ENCODE peak calls at places on chromosomes 11 and 22, in six cellular contexts. J, H, W, V, B and G are unnamed samples.

GRCh38 chr22:31090217-31091085 is 9.3 kb downstream of the SMTN start:
- ATAC-seq in W (no peak), J (no peak), H (no peak), V (no peak), B (no peak), G (peak; percentile 77)

GRCh38 chr11:34251640-34251980 is 106.2 kb downstream of the ABTB2 start:
- ATAC-seq in H (no peak), W (no peak), B (no peak), J (no peak), V (no peak), G (peak; percentile 16)

GRCh38 chr11:120032766-120033390 is 105.0 kb downstream of the TRIM29 start:
- ATAC-seq in W (no peak), J (no peak), H (peak; percentile 50), V (peak; percentile 53), B (no peak), G (no peak)

GRCh38 chr11:134477486-134477885 is 65.4 kb upstream of the B3GAT1 start:
- ATAC-seq in B (no peak), H (no peak), J (no peak), W (no peak), V (no peak), G (no peak)

GRCh38 chr22:42026705-42027104 is 28.1 kb downstream of the WBP2NL start:
- ATAC-seq in V (no peak), B (no peak), J (no peak), W (no peak), H (no peak), G (no peak)

GRCh38 chr11:75982309-75982708 is 167.3 kb downstream of the UVRAG start:
- ATAC-seq in B (no peak), V (no peak), H (no peak), J (no peak), W (no peak), G (no peak)

GRCh38 chr11:59184876-59185275 is 12.9 kb downstream of the DTX4 start:
- ATAC-seq in H (no peak), W (no peak), J (no peak), V (no peak), B (no peak), G (no peak)

GRCh38 chr11:106379265-106379664 is 301.8 kb downstream of the AASDHPPT start:
- ATAC-seq in V (no peak), J (no peak), W (no peak), B (no peak), H (no peak), G (no peak)

GRCh38 chr22:46256358-46256958 is 6.4 kb upstream of the CDPF1 start:
- ATAC-seq in W (no peak), V (no peak), J (no peak), B (no peak), H (no peak), G (no peak)

GRCh38 chr11:124900464-124900863 is 2.8 kb upstream of the ROBO4 start:
- ATAC-seq in W (no peak), V (peak; percentile 18), B (no peak), J (peak; percentile 50), H (no peak), G (peak; percentile 69)

GRCh38 chr22:16808744-16809143 is 16.5 kb downstream of the XKR3 start:
- ATAC-seq in H (no peak), J (no peak), B (no peak), V (no peak), W (no peak), G (no peak)

GRCh38 chr11:120184946-120185677 is 25.7 kb upstream of the OAF start:
- ATAC-seq in W (no peak), H (peak; percentile 80), J (peak; percentile 63), V (peak; percentile 77), B (no peak), G (peak; percentile 78)

GRCh38 chr11:117183724-117184349 is 5.3 kb downstream of the SIDT2 start:
- ATAC-seq in V (no peak), J (peak; percentile 62), H (no peak), W (no peak), B (no peak), G (no peak)

GRCh38 chr22:49959782-49960158 is 802 bp upstream of the PIM3 start:
- ATAC-seq in W (no peak), J (peak; percentile 8), B (peak; percentile 26), H (peak; percentile 1), V (peak; percentile 3), G (peak; percentile 6)

GRCh38 chr11:27300974-27301373 is 62.0 kb downstream of the CCDC34 start:
- ATAC-seq in J (no peak), W (no peak), V (no peak), H (no peak), B (no peak), G (no peak)

GRCh38 chr22:49788492-49788891 is 39.2 kb downstream of the BRD1 start:
- ATAC-seq in B (no peak), W (no peak), V (peak; percentile 75), J (peak; percentile 72), H (peak; percentile 86), G (peak; percentile 81)